ENCODE peak calls at places on chromosomes 12 and 14, in five cellular contexts. H is GM23338, C is uterus, Y is SK-N-SH, O is H9. U is an unnamed sample.

GRCh38 chr12:124497658-124498057 is 69.8 kb downstream of the NCOR2 start:
- DNase-seq in H (no peak), C (no peak), Y (peak), O (no peak), U (no peak)

GRCh38 chr12:51889216-51890134 is 1.6 kb downstream of the ANKRD33 start:
- DNase-seq in H (peak), C (no peak), Y (peak), O (peak), U (peak)

GRCh38 chr12:42790761-42791151 is 201.2 kb upstream of the PRICKLE1 start:
- DNase-seq in H (no peak), C (no peak), Y (peak), O (no peak), U (peak)

GRCh38 chr12:356276-356988 is 32.7 kb downstream of the KDM5A start:
- DNase-seq in H (no peak), C (no peak), Y (peak), O (no peak), U (no peak)

GRCh38 chr14:21541413-21542074 is 15.4 kb upstream of the SALL2 start:
- DNase-seq in H (peak), C (no peak), Y (no peak), O (no peak), U (no peak)

GRCh38 chr14:88551094-88551870 is 3.5 kb downstream of the PTPN21 start:
- DNase-seq in H (peak), C (peak), Y (peak), O (peak), U (peak)

GRCh38 chr12:131027876-131028586 is 74.3 kb downstream of the ADGRD1 start:
- DNase-seq in H (no peak), C (no peak), Y (no peak), O (no peak), U (no peak)

GRCh38 chr14:30295980-30296379 is 263.0 kb upstream of the G2E3 start:
- DNase-seq in H (no peak), C (no peak), Y (no peak), O (no peak), U (no peak)

GRCh38 chr14:63470877-63471565 is 72.2 kb downstream of the PPP2R5E start:
- DNase-seq in H (no peak), C (no peak), Y (no peak), O (no peak), U (no peak)

GRCh38 chr12:125305221-125305620 is 240.0 kb downstream of the AACS start:
- DNase-seq in H (no peak), C (no peak), Y (no peak), O (no peak), U (peak)

GRCh38 chr14:42665083-42665482 is 1058.4 kb downstream of the LRFN5 start:
- DNase-seq in H (no peak), C (no peak), Y (no peak), O (no peak), U (no peak)

GRCh38 chr14:101351769-101352168 is 209.5 kb upstream of the DIO3 start:
- DNase-seq in H (no peak), C (no peak), Y (no peak), O (no peak), U (peak)

GRCh38 chr14:34449819-34450541 is 12.1 kb downstream of the SPTSSA start:
- DNase-seq in H (no peak), C (no peak), Y (no peak), O (no peak), U (no peak)

GRCh38 chr12:46357438-46358324 is 14.9 kb downstream of the SLC38A2 start:
- DNase-seq in H (peak), C (no peak), Y (no peak), O (no peak), U (peak)

GRCh38 chr12:24599737-24600136 is 349.2 kb downstream of the BCAT1 start:
- DNase-seq in H (no peak), C (no peak), Y (no peak), O (no peak), U (no peak)

GRCh38 chr14:57833304-57833703 is 32.6 kb downstream of the SLC35F4 start:
- DNase-seq in H (no peak), C (peak), Y (no peak), O (no peak), U (peak)

GRCh38 chr14:58969951-58970751 is 218.3 kb upstream of the DAAM1 start:
- DNase-seq in H (peak), C (no peak), Y (no peak), O (peak), U (peak)

GRCh38 chr12:125132698-125133400 is 67.6 kb downstream of the AACS start:
- DNase-seq in H (no peak), C (no peak), Y (no peak), O (no peak), U (no peak)

GRCh38 chr12:144650-145284 is 69.2 kb downstream of the SLC6A12 start:
- DNase-seq in H (no peak), C (no peak), Y (no peak), O (no peak), U (no peak)

GRCh38 chr12:6821674-6822433 is at the start of gene GPR162:
- DNase-seq in H (peak), C (peak), Y (peak), O (peak), U (peak)

GRCh38 chr12:11658796-11659195 is 9.3 kb downstream of the ETV6 start:
- DNase-seq in H (no peak), C (no peak), Y (no peak), O (no peak), U (peak)

GRCh38 chr12:126114420-126114819 is 1049.2 kb downstream of the AACS start:
- DNase-seq in H (no peak), C (no peak), Y (no peak), O (no peak), U (no peak)

GRCh38 chr12:122856999-122857671 is 21.9 kb downstream of the HIP1R start:
- DNase-seq in H (no peak), C (no peak), Y (peak), O (no peak), U (peak)

GRCh38 chr14:23069413-23069806 is 12.1 kb upstream of the CDH24 start:
- DNase-seq in H (no peak), C (no peak), Y (no peak), O (no peak), U (no peak)
- H3K27ac ChIP-seq in H (peak), C (peak), Y (peak), O (no peak), U (no peak)

GRCh38 chr12:64104376-64104775 is 117.7 kb downstream of the KICS2 start:
- DNase-seq in H (no peak), C (peak), Y (no peak), O (no peak), U (no peak)
- H3K27ac ChIP-seq in H (no peak), C (peak), Y (peak), O (no peak), U (no peak)

DNA sequence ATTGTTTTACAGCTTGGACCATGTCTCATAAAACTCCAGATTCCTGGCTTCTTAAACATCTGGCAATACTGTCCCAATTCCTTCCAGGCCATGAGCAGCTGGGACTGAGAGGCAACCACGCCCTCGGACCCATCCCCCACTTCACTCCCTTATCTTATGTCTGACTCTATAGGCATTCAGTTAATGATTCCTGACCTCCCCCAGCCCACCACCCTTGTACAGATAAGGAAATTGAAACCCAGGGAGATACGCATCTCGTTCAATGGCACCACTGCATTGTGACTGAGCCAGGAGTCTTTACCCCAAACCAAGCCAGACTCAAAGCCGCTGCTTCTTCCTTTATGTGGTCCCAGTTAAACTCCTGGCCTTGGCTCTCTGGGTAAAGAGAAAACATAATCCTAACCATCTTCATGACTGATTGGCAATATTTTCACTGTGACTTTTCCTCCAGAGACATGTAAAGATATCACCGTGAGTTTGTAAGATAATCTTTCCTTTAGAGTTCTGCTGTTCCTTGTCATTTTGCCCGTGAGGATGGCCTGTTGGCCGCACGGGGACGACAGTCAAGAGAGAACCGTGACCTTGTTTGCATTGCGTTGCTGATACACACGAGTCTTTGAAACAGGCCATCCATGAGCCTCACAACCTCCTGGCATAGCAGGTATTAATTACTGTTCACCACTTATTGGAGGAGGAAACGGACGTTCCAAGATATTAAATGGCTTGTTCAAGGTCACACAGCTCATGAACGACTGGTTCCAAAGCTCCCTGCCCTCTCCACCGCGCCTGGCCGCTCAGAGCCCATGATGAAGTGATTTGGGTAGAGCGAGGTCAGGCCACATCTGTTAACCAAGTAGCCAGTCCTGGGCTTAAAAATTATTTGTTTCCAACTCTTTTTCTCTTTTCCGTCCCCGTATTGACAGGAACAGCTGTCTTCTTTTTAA is 39.4 kb downstream of the MAP1LC3B2 start:
- DNase-seq in H (no peak), C (peak), Y (no peak), O (no peak), U (peak)
- H3K27ac ChIP-seq in H (no peak), C (peak), Y (no peak), O (no peak), U (no peak)

GRCh38 chr14:95394297-95394891 is 74.7 kb upstream of the CLMN start:
- DNase-seq in H (no peak), C (no peak), Y (no peak), O (no peak), U (no peak)
- H3K27ac ChIP-seq in H (no peak), C (no peak), Y (no peak), O (no peak), U (no peak)

GRCh38 chr14:74615735-74616134 is 3.7 kb upstream of the LTBP2 start:
- DNase-seq in H (no peak), C (no peak), Y (no peak), O (no peak), U (no peak)
- H3K27ac ChIP-seq in H (no peak), C (no peak), Y (no peak), O (no peak), U (no peak)

GRCh38 chr12:92503029-92503931 is 199.5 kb upstream of the PLEKHG7 start:
- DNase-seq in H (no peak), C (peak), Y (no peak), O (no peak), U (no peak)
- H3K27ac ChIP-seq in H (no peak), C (peak), Y (no peak), O (no peak), U (no peak)

GRCh38 chr14:90298230-90298629 is 33.5 kb downstream of the NRDE2 start:
- DNase-seq in H (no peak), C (no peak), Y (no peak), O (no peak), U (no peak)

GRCh38 chr14:90294872-90295271 is 36.9 kb downstream of the NRDE2 start:
- DNase-seq in H (no peak), C (no peak), Y (no peak), O (no peak), U (no peak)

GRCh38 chr14:90299408-90299807 is 32.3 kb downstream of the NRDE2 start:
- DNase-seq in H (no peak), C (no peak), Y (no peak), O (no peak), U (no peak)

GRCh38 chr14:90293766-90294471 is 37.6 kb downstream of the PSMC1 start:
- DNase-seq in H (no peak), C (no peak), Y (no peak), O (no peak), U (no peak)

DNA sequence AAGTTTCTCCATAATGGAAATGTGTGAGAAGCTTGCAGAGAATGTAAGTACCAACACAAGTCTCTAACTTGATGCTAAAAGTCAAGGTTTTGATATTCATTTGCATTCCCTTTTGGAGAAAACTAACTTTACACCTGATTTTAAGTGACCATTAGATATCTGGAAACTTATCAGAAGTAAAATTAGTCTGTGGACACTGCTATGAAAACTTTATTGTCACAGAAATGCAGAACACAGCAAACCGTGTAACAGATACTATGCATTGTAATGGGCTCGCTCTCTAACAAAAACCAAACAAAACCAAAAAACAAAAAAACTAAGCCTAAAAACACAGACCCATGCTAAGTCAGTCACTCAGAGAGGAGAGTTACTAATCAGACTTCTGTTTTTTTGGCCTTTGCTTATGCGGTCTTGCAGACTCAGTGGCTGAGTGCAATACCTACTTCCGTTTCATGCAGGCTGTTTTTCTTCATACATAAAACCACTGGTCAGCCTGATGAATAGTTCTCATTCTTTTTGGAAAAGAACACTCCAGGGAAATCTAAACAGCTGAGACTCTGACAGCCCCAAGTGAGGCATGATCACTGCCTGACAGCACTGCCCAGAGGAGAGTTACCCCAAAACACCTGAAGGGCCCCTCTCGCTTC is 35.7 kb downstream of the NRDE2 start:
- DNase-seq in H (no peak), C (no peak), Y (no peak), O (no peak), U (no peak)
- H3K27ac ChIP-seq in H (no peak), C (peak), Y (no peak), O (no peak), U (no peak)

DNA sequence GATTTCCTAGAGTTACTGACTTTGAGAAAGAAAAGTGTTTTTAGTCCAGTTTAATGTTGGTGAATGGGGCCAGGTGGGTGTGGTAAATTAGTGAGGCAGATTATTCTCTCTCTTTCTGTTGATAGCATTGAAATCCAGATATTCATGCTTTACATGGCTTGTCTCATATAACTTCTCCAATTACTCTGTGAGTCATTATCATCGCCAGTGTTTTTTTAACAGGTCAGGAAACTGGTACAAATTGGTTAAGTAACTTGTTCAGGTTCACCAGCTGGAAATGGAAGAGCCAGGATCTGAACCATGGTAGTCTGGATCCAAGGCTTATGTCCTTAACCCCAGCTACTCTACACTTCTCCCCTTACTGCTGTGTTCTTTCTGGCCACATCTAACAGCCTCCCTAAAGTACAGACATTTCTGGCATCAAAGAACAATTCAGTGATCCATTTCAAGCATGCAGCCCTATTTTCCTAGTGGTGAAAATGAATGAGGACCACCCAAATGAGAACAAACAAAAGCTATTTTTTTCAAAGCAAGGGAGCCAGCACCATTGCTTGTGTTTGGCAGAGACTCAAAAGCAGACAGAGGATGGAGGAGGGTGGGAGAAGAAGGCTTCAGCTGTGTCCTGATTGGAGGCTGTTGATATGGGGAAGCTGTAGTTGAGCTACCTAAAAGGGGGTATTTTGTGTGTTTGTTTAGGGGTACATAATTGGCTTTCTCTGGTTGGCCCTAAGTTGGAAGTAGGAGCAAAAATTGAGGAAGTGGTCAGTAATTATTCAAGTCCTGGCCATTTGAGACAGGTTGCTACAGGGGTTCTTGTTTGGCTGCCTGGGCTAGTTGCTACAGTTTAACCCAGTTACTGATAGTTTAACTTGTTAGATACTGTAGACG is 1.7 kb downstream of the IRAK3 start:
- DNase-seq in H (no peak), C (no peak), Y (no peak), O (no peak), U (peak)
- H3K27ac ChIP-seq in H (no peak), C (peak), Y (no peak), O (no peak), U (no peak)

DNA sequence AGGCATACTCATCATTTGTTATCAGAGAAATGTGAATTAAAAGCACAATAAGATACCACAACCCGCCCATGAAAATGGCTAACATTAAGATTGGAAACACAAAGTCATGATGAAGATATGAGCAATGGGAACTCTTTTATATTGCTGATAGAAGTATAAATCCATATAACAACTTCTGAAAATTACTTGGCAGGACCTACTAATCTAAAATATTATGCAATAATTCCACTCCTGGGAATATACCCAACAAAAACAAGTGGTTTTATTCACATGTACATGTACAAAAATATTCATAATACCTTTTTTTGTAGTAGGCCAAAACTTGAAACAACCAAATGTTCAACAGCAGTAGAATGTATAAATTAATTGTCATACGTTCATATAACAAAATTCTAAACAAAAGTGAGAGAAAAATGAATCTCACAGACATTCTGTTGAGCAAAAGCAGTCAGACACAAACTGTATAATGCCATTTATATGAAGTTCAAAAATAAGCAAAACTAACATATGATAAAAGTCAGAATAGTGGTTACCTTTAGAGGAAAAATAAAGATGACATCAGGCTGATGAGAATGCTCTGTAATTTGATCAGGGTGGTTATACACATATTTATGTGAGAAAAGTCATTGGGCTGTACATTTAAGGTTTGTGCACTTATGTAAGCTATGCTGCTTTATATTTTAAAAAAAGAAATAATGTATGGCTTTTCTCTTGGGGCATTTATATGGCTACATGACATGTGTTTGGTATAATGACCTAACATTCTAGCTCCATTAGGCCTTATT is 309.2 kb upstream of the KITLG start:
- DNase-seq in H (no peak), C (no peak), Y (no peak), O (no peak), U (no peak)
- H3K27ac ChIP-seq in H (no peak), C (no peak), Y (no peak), O (no peak), U (no peak)

U was measured in endodermal cell.